ENCODE peak calls at places on chromosome 2, in nine cellular contexts. K is psoas muscle, Z is MM.1S, J is right atrium auricular region, G is lower lobe of right lung, B is uterus, T is endothelial cell of umbilical vein, U is AG04450, E is fibroblast of mammary gland. P is an unnamed sample.

GRCh38 chr2:20629581-20630291 is 21.2 kb downstream of the HS1BP3 start:
- DNase-seq in K (peak; percentile 36), Z (no peak), J (no peak), G (peak; percentile 37), B (no peak), T (no peak), U (no peak), E (no peak), P (no peak)

GRCh38 chr2:62570861-62571698 is 65.1 kb upstream of the TMEM17 start:
- DNase-seq in K (no peak), Z (no peak), J (no peak), G (peak; percentile 49), B (no peak), T (peak; percentile 24), U (no peak), E (no peak), P (no peak)

GRCh38 chr2:170940066-170940465 is 11.0 kb downstream of the GORASP2 start:
- DNase-seq in K (no peak), Z (no peak), J (no peak), G (no peak), B (no peak), T (no peak), U (no peak), E (no peak), P (no peak)

GRCh38 chr2:175648577-175649063 is 353.4 kb downstream of the LNPK start:
- DNase-seq in K (no peak), Z (no peak), J (no peak), G (no peak), B (no peak), T (no peak), U (no peak), E (no peak), P (no peak)

GRCh38 chr2:69811018-69811417 is 18.4 kb upstream of the GMCL1 start:
- DNase-seq in K (no peak), Z (no peak), J (no peak), G (no peak), B (no peak), T (no peak), U (no peak), E (no peak), P (no peak)

GRCh38 chr2:102138331-102138730 is 4.2 kb upstream of the IL1R1 start:
- DNase-seq in K (no peak), Z (no peak), J (no peak), G (no peak), B (no peak), T (no peak), U (no peak), E (no peak), P (no peak)

GRCh38 chr2:222174450-222174849 is 124.3 kb downstream of the PAX3 start:
- DNase-seq in K (no peak), Z (no peak), J (no peak), G (no peak), B (no peak), T (no peak), U (no peak), E (no peak), P (no peak)

GRCh38 chr2:149611100-149611820 is 23.7 kb upstream of the MMADHC start:
- DNase-seq in K (no peak), Z (no peak), J (no peak), G (no peak), B (no peak), T (no peak), U (no peak), E (no peak), P (no peak)

GRCh38 chr2:22215517-22215916 is 1091.7 kb downstream of the TDRD15 start:
- DNase-seq in K (no peak), Z (no peak), J (no peak), G (no peak), B (no peak), T (no peak), U (no peak), E (no peak), P (no peak)

GRCh38 chr2:108314586-108315296 is 26.0 kb downstream of the SULT1C2 start:
- DNase-seq in K (no peak), Z (no peak), J (no peak), G (no peak), B (no peak), T (no peak), U (no peak), E (no peak), P (no peak)

GRCh38 chr2:25168256-25169072 is at the start of gene POMC:
- DNase-seq in K (no peak), Z (no peak), J (no peak), G (peak; percentile 55), B (no peak), T (peak; percentile 22), U (no peak), E (peak; percentile 6), P (no peak)

GRCh38 chr2:201129044-201129505 is 13.1 kb downstream of the CFLAR start:
- DNase-seq in K (no peak), Z (peak; percentile 11), J (no peak), G (no peak), B (no peak), T (peak; percentile 88), U (peak; percentile 30), E (peak; percentile 72), P (no peak)

GRCh38 chr2:127771756-127772155 is 39.2 kb downstream of the WDR33 start:
- DNase-seq in K (no peak), Z (no peak), J (no peak), G (no peak), B (no peak), T (peak; percentile 10), U (peak; percentile 20), E (peak; percentile 73), P (no peak)

GRCh38 chr2:150690870-150691269 is 203.4 kb upstream of the RND3 start:
- DNase-seq in K (no peak), Z (no peak), J (no peak), G (no peak), B (no peak), T (no peak), U (no peak), E (peak; percentile 73), P (no peak)

GRCh38 chr2:230913406-230913805 is 11.6 kb downstream of the GPR55 start:
- DNase-seq in K (no peak), Z (peak; percentile 65), J (no peak), G (peak; percentile 50), B (peak; percentile 29), T (no peak), U (no peak), E (peak; percentile 17), P (no peak)

GRCh38 chr2:27714053-27714452 is 50.4 kb downstream of the SLC4A1AP start:
- DNase-seq in K (no peak), Z (no peak), J (no peak), G (no peak), B (no peak), T (no peak), U (no peak), E (no peak), P (no peak)

GRCh38 chr2:27714851-27715291 is 51.2 kb downstream of the SLC4A1AP start:
- DNase-seq in K (no peak), Z (no peak), J (peak; percentile 50), G (no peak), B (no peak), T (no peak), U (no peak), E (no peak), P (no peak)

GRCh38 chr2:27715318-27716165 is 51.9 kb downstream of the SLC4A1AP start:
- DNase-seq in K (peak; percentile 85), Z (peak; percentile 54), J (peak; percentile 69), G (no peak), B (peak; percentile 63), T (no peak), U (no peak), E (peak; percentile 58), P (no peak)

GRCh38 chr2:27717070-27717453 is 53.4 kb downstream of the SLC4A1AP start:
- DNase-seq in K (no peak), Z (peak; percentile 56), J (peak; percentile 62), G (no peak), B (peak; percentile 71), T (no peak), U (no peak), E (peak; percentile 72), P (no peak)

GRCh38 chr2:27716301-27717069 is 52.8 kb downstream of the SLC4A1AP start:
- DNase-seq in K (no peak), Z (peak; percentile 31), J (peak; percentile 53), G (no peak), B (no peak), T (no peak), U (no peak), E (no peak), P (no peak)
- H3K4me3 ChIP-seq in K (peak overlapping the region; percentile 67), Z (peak overlapping the region; percentile 70), J (peak overlapping the region; percentile 51), G (no peak overlapping the region), B (no peak overlapping the region), T (no peak overlapping the region), U (no peak overlapping the region), E (no peak overlapping the region), P (no peak overlapping the region)

GRCh38 chr2:16012626-16013501 is 72.5 kb downstream of the MYCN start:
- DNase-seq in K (no peak), Z (peak; percentile 38), J (no peak), G (peak; percentile 66), B (no peak), T (no peak), U (no peak), E (no peak), P (no peak)
- H3K4me3 ChIP-seq in K (no peak overlapping the region), Z (peak overlapping the region; percentile 26), J (no peak overlapping the region), G (no peak overlapping the region), B (no peak overlapping the region), T (no peak overlapping the region), U (no peak overlapping the region), E (no peak overlapping the region), P (no peak overlapping the region)

DNA sequence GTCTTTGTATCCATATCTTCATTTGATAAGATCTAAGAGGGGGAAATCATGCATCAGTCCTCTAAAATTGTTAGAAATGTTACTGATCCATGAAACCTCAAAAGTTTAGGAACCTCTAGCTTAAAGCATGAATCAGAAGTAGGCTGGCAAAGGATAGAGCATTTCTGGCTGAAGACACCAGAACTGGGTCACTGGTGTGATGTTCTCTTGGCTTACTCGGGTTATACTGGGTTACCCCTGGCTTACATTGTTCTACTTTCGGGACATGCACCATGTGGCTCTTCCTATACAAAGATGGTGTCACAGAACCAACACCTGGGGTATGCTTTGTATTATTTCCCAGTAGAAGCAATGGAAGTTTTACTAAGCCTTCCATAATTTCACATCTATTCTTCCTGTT is 83.2 kb upstream of the TNP1 start:
- DNase-seq in K (no peak), Z (no peak), J (no peak), G (no peak), B (no peak), T (no peak), U (no peak), E (no peak), P (no peak)
- H3K4me3 ChIP-seq in K (no peak overlapping the region), Z (no peak overlapping the region), J (no peak overlapping the region), G (no peak overlapping the region), B (no peak overlapping the region), T (no peak overlapping the region), U (no peak overlapping the region), E (no peak overlapping the region), P (no peak overlapping the region)

DNA sequence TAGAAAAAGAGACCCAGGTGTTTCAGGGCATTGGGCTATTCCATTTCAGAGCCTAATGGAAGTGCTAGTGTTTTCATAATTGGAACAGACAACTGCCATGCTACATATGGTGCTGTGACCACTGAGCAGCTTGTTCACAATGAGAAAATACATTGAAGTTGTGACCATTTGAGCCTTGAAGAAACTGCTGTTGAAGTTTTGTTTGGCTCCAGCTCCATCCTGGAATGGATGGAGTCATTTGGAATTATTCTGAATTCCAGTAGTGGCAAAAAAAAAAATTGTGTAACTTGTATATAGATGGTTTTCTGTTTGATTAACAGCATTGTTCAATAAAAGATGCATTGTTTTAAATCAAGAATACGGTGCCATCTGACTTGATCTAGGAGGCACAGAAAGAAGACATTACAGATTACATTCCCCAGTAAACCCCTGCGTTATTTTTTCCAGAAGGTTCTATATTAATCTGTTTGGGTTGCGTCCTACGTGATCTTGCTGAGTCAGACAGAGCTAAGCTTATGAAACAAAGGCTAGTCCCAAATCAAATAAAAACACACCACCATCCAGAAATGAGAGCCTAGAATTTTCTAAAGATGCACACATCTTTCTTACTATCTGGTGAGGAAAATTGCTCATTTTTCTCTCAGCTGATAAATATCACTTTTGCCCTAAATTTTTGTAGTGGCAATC is 19.2 kb downstream of the FMNL2 start:
- DNase-seq in K (no peak), Z (peak; percentile 2), J (no peak), G (no peak), B (no peak), T (no peak), U (no peak), E (peak; percentile 62), P (no peak)
- H3K4me3 ChIP-seq in K (no peak overlapping the region), Z (no peak overlapping the region), J (no peak overlapping the region), G (no peak overlapping the region), B (no peak overlapping the region), T (no peak overlapping the region), U (no peak overlapping the region), E (no peak overlapping the region), P (no peak overlapping the region)